ENCODE peak calls at places on chromosomes 4 and X, in nine cellular contexts. Y is spleen, X is thoracic aorta, C is ascending aorta, M is breast epithelium, O is esophagus squamous epithelium, W is left ventricle myocardium inferior, T is caudate nucleus, D is brain microvascular endothelial cell. E is an unnamed sample.
A peak's percentile ranks its signal among the peaks of the same experiment; 100 is the strongest.

GRCh38 chr4:150080875-150081274 is 2.6 kb downstream of the DCLK2 start:
- DNase-seq in Y (no peak), X (no peak), C (no peak), M (no peak), O (no peak), W (no peak), T (no peak), D (no peak), E (no peak)

GRCh38 chrX:24506082-24506481 is 41.0 kb downstream of the PDK3 start:
- DNase-seq in Y (no peak), X (no peak), C (no peak), M (no peak), O (no peak), W (no peak), T (no peak), D (peak; percentile 2), E (no peak)

GRCh38 chrX:18465051-18465450 is 39.6 kb downstream of the CDKL5 start:
- DNase-seq in Y (no peak), X (no peak), C (no peak), M (no peak), O (no peak), W (no peak), T (no peak), D (no peak), E (no peak)

GRCh38 chr4:73068496-73069337 is 799 bp downstream of the COX18 start:
- DNase-seq in Y (no peak), X (no peak), C (no peak), M (no peak), O (no peak), W (no peak), T (no peak), D (peak; percentile 11), E (peak; percentile 16)

GRCh38 chrX:124289443-124289842 is 43.0 kb upstream of the TEX13D start:
- DNase-seq in Y (no peak), X (no peak), C (no peak), M (no peak), O (no peak), W (no peak), T (no peak), D (no peak), E (no peak)

GRCh38 chrX:148933881-148934280 is 433.5 kb downstream of the AFF2 start:
- DNase-seq in Y (no peak), X (no peak), C (no peak), M (no peak), O (no peak), W (no peak), T (no peak), D (no peak), E (no peak)

GRCh38 chr4:74635074-74635473 is 159.2 kb downstream of the BTC start:
- DNase-seq in Y (no peak), X (no peak), C (no peak), M (no peak), O (no peak), W (no peak), T (no peak), D (no peak), E (no peak)

GRCh38 chrX:127030011-127030738 is 210.6 kb downstream of the PRR32 start:
- DNase-seq in Y (no peak), X (no peak), C (no peak), M (no peak), O (no peak), W (no peak), T (no peak), D (no peak), E (no peak)

GRCh38 chr4:19756661-19757060 is 495.0 kb upstream of the SLIT2 start:
- DNase-seq in Y (no peak), X (no peak), C (no peak), M (no peak), O (no peak), W (no peak), T (no peak), D (no peak), E (no peak)

GRCh38 chrX:133045986-133046385 is 50.9 kb downstream of the USP26 start:
- DNase-seq in Y (no peak), X (no peak), C (no peak), M (no peak), O (no peak), W (no peak), T (no peak), D (peak; percentile 1), E (no peak)

GRCh38 chrX:49761481-49761880 is 65.7 kb upstream of the PAGE1 start:
- DNase-seq in Y (no peak), X (no peak), C (no peak), M (no peak), O (no peak), W (no peak), T (no peak), D (no peak), E (no peak)

GRCh38 chrX:24231780-24232179 is 82.1 kb downstream of the SUPT20HL2 start:
- DNase-seq in Y (no peak), X (no peak), C (no peak), M (no peak), O (no peak), W (no peak), T (no peak), D (no peak), E (no peak)

GRCh38 chr4:73899321-73899720 is 30.1 kb downstream of the CXCL1 start:
- DNase-seq in Y (no peak), X (no peak), C (no peak), M (no peak), O (no peak), W (no peak), T (no peak), D (no peak), E (no peak)

GRCh38 chr4:101910786-101911373 is 120.3 kb downstream of the BANK1 start:
- DNase-seq in Y (no peak), X (no peak), C (no peak), M (no peak), O (no peak), W (no peak), T (no peak), D (no peak), E (no peak)

DNA sequence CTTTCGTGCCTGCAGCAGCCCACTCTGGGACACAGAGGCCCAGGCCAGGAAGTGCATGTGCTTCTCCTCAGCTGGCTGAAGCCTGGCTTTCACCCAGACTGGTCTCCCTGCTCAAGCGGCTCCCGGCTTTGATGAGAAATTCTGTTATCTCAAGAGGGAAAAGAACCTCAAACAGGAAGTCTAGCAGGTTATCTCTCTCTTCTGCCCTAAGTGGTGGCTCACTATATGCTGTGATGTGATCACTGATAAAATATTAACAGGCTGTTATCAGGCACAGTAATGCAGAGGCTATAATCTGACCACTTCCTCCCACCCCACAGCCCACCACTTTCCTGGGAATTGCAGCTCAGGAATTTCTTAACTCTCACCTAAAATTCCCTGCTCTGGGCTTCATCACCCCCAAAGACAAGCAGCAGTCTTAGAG is 13.3 kb downstream of the CLDN2 start:
- DNase-seq in Y (no peak), X (no peak), C (no peak), M (no peak), O (no peak), W (peak; percentile 11), T (no peak), D (peak; percentile 29), E (peak; percentile 19)
- H3K27ac ChIP-seq in Y (no peak overlapping the region), X (no peak overlapping the region), C (no peak overlapping the region), M (peak overlapping the region; percentile 40), O (no peak overlapping the region), W (no peak overlapping the region), T (no peak overlapping the region), D (no peak overlapping the region), E (no peak overlapping the region)

GRCh38 chrX:123223409-123223808 is 39.3 kb downstream of the GRIA3 start:
- DNase-seq in Y (no peak), X (no peak), C (no peak), M (no peak), O (no peak), W (no peak), T (no peak), D (no peak), E (no peak)

GRCh38 chrX:123219916-123220315 is 35.8 kb downstream of the GRIA3 start:
- DNase-seq in Y (no peak), X (no peak), C (no peak), M (no peak), O (no peak), W (peak; percentile 29), T (no peak), D (no peak), E (peak; percentile 27)

GRCh38 chrX:123222920-123223319 is 38.8 kb downstream of the GRIA3 start:
- DNase-seq in Y (no peak), X (no peak), C (no peak), M (no peak), O (no peak), W (no peak), T (no peak), D (no peak), E (no peak)

DNA sequence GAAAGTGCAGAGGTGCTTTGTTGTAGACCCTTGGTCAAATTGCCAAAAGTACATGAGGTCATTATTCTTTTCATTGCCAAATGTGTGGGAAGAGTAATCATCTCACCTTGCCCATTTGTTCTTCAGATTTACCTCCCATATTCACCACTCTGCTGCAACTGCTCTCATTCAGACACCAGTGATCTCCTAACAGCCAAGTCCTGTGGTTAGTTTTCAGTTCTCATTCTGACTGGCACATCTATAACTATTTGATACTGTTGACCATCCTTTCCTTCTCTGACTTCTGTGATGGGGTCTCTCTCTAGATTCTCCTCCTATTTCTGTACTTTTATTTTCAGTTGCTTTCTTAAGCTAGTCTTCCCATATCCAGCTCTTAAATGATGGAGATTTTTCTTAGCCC is 39.8 kb downstream of the GRIA3 start:
- DNase-seq in Y (no peak), X (no peak), C (no peak), M (no peak), O (no peak), W (no peak), T (no peak), D (no peak), E (no peak)
- H3K27ac ChIP-seq in Y (no peak overlapping the region), X (peak overlapping the region; percentile 34), C (peak overlapping the region; percentile 52), M (no peak overlapping the region), O (no peak overlapping the region), W (no peak overlapping the region), T (no peak overlapping the region), D (no peak overlapping the region), E (no peak overlapping the region)

DNA sequence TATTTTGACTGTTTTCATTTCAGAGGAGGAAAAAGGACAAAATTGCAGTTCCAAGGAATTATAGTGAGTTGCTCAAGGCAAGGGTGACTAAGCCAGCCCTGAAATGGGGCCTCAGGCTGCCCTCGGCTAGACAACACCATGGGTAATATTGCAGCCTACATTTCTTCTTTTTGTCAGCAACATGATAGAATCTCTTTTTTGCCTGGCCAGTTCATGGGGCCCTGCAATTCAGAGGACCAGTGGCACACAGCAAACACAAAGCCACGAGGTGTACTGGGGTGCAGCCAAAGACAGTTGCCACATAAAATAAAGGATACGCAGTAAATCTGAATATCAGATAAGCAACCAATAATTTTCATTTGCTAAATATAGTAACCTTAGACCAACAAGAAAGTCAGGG is 41.8 kb downstream of the RBM47 start:
- DNase-seq in Y (no peak), X (no peak), C (no peak), M (peak; percentile 58), O (no peak), W (no peak), T (no peak), D (peak; percentile 19), E (no peak)
- H3K27ac ChIP-seq in Y (peak overlapping the region; percentile 67), X (no peak overlapping the region), C (peak overlapping the region; percentile 20), M (peak overlapping the region; percentile 54), O (peak overlapping the region; percentile 17), W (no peak overlapping the region), T (no peak overlapping the region), D (no peak overlapping the region), E (no peak overlapping the region)

DNA sequence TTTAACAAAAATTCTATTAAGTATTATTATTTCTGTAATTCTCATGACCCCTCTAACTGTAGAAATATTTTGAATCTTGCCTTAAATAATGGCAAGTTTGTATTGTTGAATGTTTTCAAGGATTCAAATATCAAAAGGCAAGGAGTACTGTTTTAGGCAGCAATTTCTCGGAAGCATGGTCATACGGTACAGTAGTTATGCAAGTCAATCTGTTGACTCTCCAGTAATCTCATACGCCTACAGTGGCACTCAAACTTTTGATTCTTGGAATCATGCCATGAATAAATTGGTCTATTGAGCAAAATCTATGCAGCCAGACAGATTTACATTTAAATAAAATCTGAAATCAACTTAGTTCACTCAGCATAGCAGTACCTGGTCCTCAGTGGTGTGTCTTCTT is 139.6 kb upstream of the FAM47C start:
- DNase-seq in Y (no peak), X (no peak), C (no peak), M (no peak), O (no peak), W (no peak), T (no peak), D (no peak), E (no peak)
- H3K27ac ChIP-seq in Y (no peak overlapping the region), X (no peak overlapping the region), C (no peak overlapping the region), M (no peak overlapping the region), O (no peak overlapping the region), W (no peak overlapping the region), T (no peak overlapping the region), D (no peak overlapping the region), E (no peak overlapping the region)